ENCODE peak calls at places on chromosome 4, in eight cellular contexts. N is myocyte; O is HEK293T; R is gastrocnemius medialis; E is HT-29; Z is EL; P is effector memory CD8-positive, alpha-beta T cell; K is NCI-H2029 treated with DMSO at 0.1 percent for 48 hours. D is an unnamed sample.

GRCh38 chr4:3322059-3322550 is 29.3 kb downstream of the RGS12 start:
- DNase-seq in N (no peak), O (no peak), R (no peak), E (no peak), Z (no peak), P (no peak), K (peak; percentile 55), D (peak; percentile 4)

GRCh38 chr4:67928547-67928946 is 34.7 kb downstream of the TMPRSS11A start:
- DNase-seq in N (no peak), O (no peak), R (no peak), E (no peak), Z (no peak), P (no peak), K (peak; percentile 52), D (no peak)

GRCh38 chr4:72314869-72315268 is 254.2 kb downstream of the ADAMTS3 start:
- DNase-seq in N (peak; percentile 76), O (no peak), R (no peak), E (peak; percentile 9), Z (peak; percentile 72), P (no peak), K (no peak), D (no peak)

GRCh38 chr4:99808260-99808857 is 8.3 kb upstream of the DAPP1 start:
- DNase-seq in N (peak; percentile 56), O (peak; percentile 73), R (peak; percentile 77), E (peak; percentile 77), Z (peak; percentile 38), P (peak; percentile 65), K (peak; percentile 2), D (peak; percentile 59)

GRCh38 chr4:181796502-181796901 is 446.7 kb upstream of the TENM3 start:
- DNase-seq in N (no peak), O (no peak), R (no peak), E (no peak), Z (no peak), P (no peak), K (no peak), D (no peak)

GRCh38 chr4:146916479-146917076 is 29.1 kb downstream of the TTC29 start:
- DNase-seq in N (peak; percentile 48), O (no peak), R (no peak), E (peak; percentile 40), Z (peak; percentile 40), P (peak; percentile 24), K (no peak), D (peak; percentile 27)

GRCh38 chr4:105797225-105797624 is 88.6 kb downstream of the GSTCD start:
- DNase-seq in N (no peak), O (no peak), R (no peak), E (no peak), Z (no peak), P (no peak), K (no peak), D (no peak)

GRCh38 chr4:67103001-67103737 is 442.1 kb downstream of the CENPC start:
- DNase-seq in N (no peak), O (no peak), R (no peak), E (peak; percentile 9), Z (no peak), P (no peak), K (no peak), D (no peak)

GRCh38 chr4:127730142-127730913 is at the start of gene SLC25A31:
- DNase-seq in N (no peak), O (no peak), R (no peak), E (no peak), Z (no peak), P (no peak), K (no peak), D (no peak)

GRCh38 chr4:15562623-15563022 is 92.5 kb downstream of the FBXL5 start:
- DNase-seq in N (no peak), O (no peak), R (no peak), E (no peak), Z (no peak), P (no peak), K (no peak), D (no peak)

GRCh38 chr4:166602068-166602467 is 632.2 kb downstream of the SPOCK3 start:
- DNase-seq in N (no peak), O (no peak), R (no peak), E (no peak), Z (no peak), P (no peak), K (no peak), D (no peak)

GRCh38 chr4:39698424-39699009 is 581 bp downstream of the UBE2K start:
- DNase-seq in N (peak; percentile 34), O (peak; percentile 34), R (peak; percentile 62), E (peak; percentile 61), Z (peak; percentile 43), P (no peak), K (no peak), D (peak; percentile 47)

GRCh38 chr4:52651993-52652672 is 7.0 kb downstream of the USP46 start:
- DNase-seq in N (no peak), O (no peak), R (no peak), E (no peak), Z (no peak), P (no peak), K (no peak), D (no peak)

GRCh38 chr4:134645778-134646177 is 444.2 kb upstream of the PABPC4L start:
- DNase-seq in N (no peak), O (no peak), R (no peak), E (no peak), Z (no peak), P (no peak), K (no peak), D (no peak)

GRCh38 chr4:55742655-55743191 is 76.9 kb upstream of the EXOC1L start:
- DNase-seq in N (peak; percentile 44), O (no peak), R (no peak), E (no peak), Z (peak; percentile 25), P (no peak), K (no peak), D (peak; percentile 81)

GRCh38 chr4:57080781-57081650 is 29.2 kb downstream of the IGFBP7 start:
- DNase-seq in N (peak; percentile 69), O (no peak), R (no peak), E (no peak), Z (peak; percentile 97), P (no peak), K (no peak), D (no peak)

GRCh38 chr4:75605928-75606327 is 24.4 kb downstream of the CDKL2 start:
- DNase-seq in N (no peak), O (no peak), R (no peak), E (no peak), Z (peak; percentile 1), P (no peak), K (no peak), D (no peak)

GRCh38 chr4:40409835-40410234 is 74.7 kb downstream of the CHRNA9 start:
- DNase-seq in N (peak; percentile 27), O (no peak), R (no peak), E (no peak), Z (peak; percentile 39), P (no peak), K (no peak), D (no peak)

GRCh38 chr4:141158219-141158618 is 24.9 kb upstream of the RNF150 start:
- DNase-seq in N (peak; percentile 60), O (peak; percentile 20), R (no peak), E (peak; percentile 55), Z (peak; percentile 52), P (no peak), K (peak; percentile 22), D (no peak)

GRCh38 chr4:8079916-8080753 is 78.5 kb downstream of the ABLIM2 start:
- DNase-seq in N (no peak), O (no peak), R (no peak), E (no peak), Z (no peak), P (no peak), K (no peak), D (peak; percentile 63)

GRCh38 chr4:113300384-113301011 is 251.0 kb downstream of the ANK2 start:
- DNase-seq in N (peak; percentile 21), O (no peak), R (no peak), E (peak; percentile 61), Z (peak; percentile 14), P (no peak), K (no peak), D (no peak)

GRCh38 chr4:83212041-83212851 is 72.4 kb downstream of the COQ2 start:
- DNase-seq in N (peak; percentile 78), O (no peak), R (no peak), E (peak; percentile 55), Z (no peak), P (peak; percentile 70), K (peak; percentile 48), D (no peak)

GRCh38 chr4:56821394-56822263 is at the start of gene SPINK2:
- DNase-seq in N (no peak), O (peak; percentile 89), R (no peak), E (peak; percentile 30), Z (peak; percentile 31), P (peak; percentile 54), K (peak; percentile 25), D (peak; percentile 45)

GRCh38 chr4:121980643-121981042 is 28.8 kb upstream of the TRPC3 start:
- DNase-seq in N (peak; percentile 26), O (no peak), R (no peak), E (no peak), Z (peak; percentile 15), P (no peak), K (no peak), D (no peak)

GRCh38 chr4:52028970-52029369 is 8.8 kb upstream of the LRRC66 start:
- DNase-seq in N (no peak), O (no peak), R (no peak), E (peak; percentile 18), Z (peak; percentile 85), P (no peak), K (no peak), D (no peak)

GRCh38 chr4:176185068-176185467 is 10.3 kb downstream of the SPATA4 start:
- DNase-seq in N (peak; percentile 92), O (no peak), R (peak; percentile 66), E (no peak), Z (peak; percentile 58), P (no peak), K (no peak), D (no peak)

GRCh38 chr4:2249526-2249991 is 7.6 kb upstream of the HAUS3 start:
- DNase-seq in N (no peak), O (no peak), R (no peak), E (no peak), Z (no peak), P (peak; percentile 0), K (no peak), D (peak; percentile 4)

GRCh38 chr4:187992971-187993370 is 2.6 kb upstream of the ZFP42 start:
- DNase-seq in N (no peak), O (no peak), R (no peak), E (no peak), Z (no peak), P (no peak), K (no peak), D (no peak)

GRCh38 chr4:23516719-23517118 is 373.1 kb downstream of the PPARGC1A start:
- DNase-seq in N (peak; percentile 20), O (no peak), R (no peak), E (no peak), Z (no peak), P (no peak), K (no peak), D (no peak)

GRCh38 chr4:47519239-47519883 is 34.3 kb downstream of the ATP10D start:
- DNase-seq in N (peak; percentile 43), O (no peak), R (no peak), E (no peak), Z (no peak), P (no peak), K (no peak), D (no peak)

GRCh38 chr4:145351162-145351561 is 130.5 kb upstream of the SMAD1 start:
- DNase-seq in N (no peak), O (no peak), R (no peak), E (no peak), Z (no peak), P (no peak), K (no peak), D (no peak)

GRCh38 chr4:53233396-53233795 is 132.5 kb downstream of the SCFD2 start:
- DNase-seq in N (no peak), O (no peak), R (no peak), E (no peak), Z (no peak), P (no peak), K (no peak), D (no peak)

GRCh38 chr4:123556526-123556925 is 159.9 kb downstream of the SPRY1 start:
- DNase-seq in N (no peak), O (no peak), R (no peak), E (peak; percentile 67), Z (no peak), P (no peak), K (no peak), D (no peak)

GRCh38 chr4:74056114-74056857 is 17.8 kb upstream of the CXCL3 start:
- DNase-seq in N (peak; percentile 8), O (no peak), R (no peak), E (peak; percentile 59), Z (peak; percentile 60), P (no peak), K (no peak), D (no peak)